ENCODE peak calls at places on chromosomes 1 and 21, in five cellular contexts. C, T, L, A and E are unnamed samples.

GRCh38 chr1:65630855-65631254 is 161.8 kb upstream of the PDE4B start:
- DNase-seq in L (no peak), T (no peak), C (no peak), A (no peak), E (no peak)

GRCh38 chr1:54791880-54792522 is 9.1 kb downstream of the TTC22 start:
- DNase-seq in T (no peak), C (peak; percentile 56), A (no peak), L (peak; percentile 24), E (peak; percentile 47)

GRCh38 chr1:67052741-67053534 is 1.0 kb downstream of the SLC35D1 start:
- DNase-seq in C (peak; percentile 4), L (peak; percentile 61), T (no peak), A (peak; percentile 42), E (peak; percentile 40)

GRCh38 chr1:102550729-102551384 is 554.1 kb upstream of the OLFM3 start:
- DNase-seq in C (no peak), L (peak; percentile 1), T (no peak), A (peak; percentile 14), E (no peak)

GRCh38 chr21:44024257-44024656 is 12.1 kb downstream of the TRAPPC10 start:
- DNase-seq in T (no peak), A (no peak), L (no peak), C (no peak), E (no peak)

GRCh38 chr1:54301494-54301893 is 101.5 kb downstream of the MRPL37 start:
- DNase-seq in A (no peak), T (no peak), L (no peak), C (no peak), E (no peak)

GRCh38 chr1:175826705-175827104 is 83.3 kb upstream of the TNR start:
- DNase-seq in A (no peak), L (no peak), C (no peak), T (no peak), E (no peak)

GRCh38 chr1:216984536-216984935 is 261.3 kb upstream of the ESRRG start:
- DNase-seq in L (no peak), C (no peak), T (no peak), A (no peak), E (no peak)

GRCh38 chr1:94011709-94012590 is 102.7 kb upstream of the GCLM start:
- DNase-seq in L (no peak), T (no peak), C (no peak), A (no peak), E (no peak)

GRCh38 chr1:2257245-2257627 is 29.1 kb downstream of the SKI start:
- DNase-seq in C (no peak), A (no peak), L (no peak), T (no peak), E (no peak)